ENCODE peak calls at places on chromosomes 6 and 20, in nine cellular contexts. One of them, this sample, is unnamed.

GRCh38 chr6:27894839-27895762 is 17.1 kb downstream of the OR2B2 start:
- DNase-seq in endothelial cell: peak
- DNase-seq in memory B cell: peak
- DNase-seq in stimulated activated CD8-positive, alpha-beta memory T cell treated with anti-CD3 and anti-CD28 coated beads, Interleukin-7, amount 100 ng/mL, for 48 hours: no peak
- DNase-seq in iris pigment epithelial cell: peak
- DNase-seq in activated CD4-positive, alpha-beta T cell treated with anti-CD3 and anti-CD28 coated beads, Interleukin-2, amount 50 U/mL, for 24 hours: no peak
- DNase-seq in T-helper 17 cell: peak
- DNase-seq in GM20000: peak
- DNase-seq in stimulated activated CD4-positive, alpha-beta T cell treated with anti-CD3 and anti-CD28 coated beads, Interleukin-12 subunit alpha, Interleukin-12 subunit beta, amount 100 ng/mL, for 4 hours: peak
- DNase-seq in this sample: no peak

GRCh38 chr6:137056121-137056880 is 11.5 kb upstream of the IL20RA start:
- DNase-seq in endothelial cell: no peak
- DNase-seq in activated CD4-positive, alpha-beta T cell treated with anti-CD3 and anti-CD28 coated beads, Interleukin-2, amount 50 U/mL, for 24 hours: no peak
- DNase-seq in GM20000: no peak
- DNase-seq in stimulated activated CD4-positive, alpha-beta T cell treated with anti-CD3 and anti-CD28 coated beads, Interleukin-12 subunit alpha, Interleukin-12 subunit beta, amount 100 ng/mL, for 4 hours: no peak
- DNase-seq in stimulated activated CD8-positive, alpha-beta memory T cell treated with anti-CD3 and anti-CD28 coated beads, Interleukin-7, amount 100 ng/mL, for 48 hours: no peak
- DNase-seq in T-helper 17 cell: no peak
- DNase-seq in iris pigment epithelial cell: no peak
- DNase-seq in memory B cell: no peak
- DNase-seq in this sample: no peak

GRCh38 chr6:24359640-24360454 is 2.0 kb upstream of the DCDC2 start:
- DNase-seq in T-helper 17 cell: peak
- DNase-seq in stimulated activated CD4-positive, alpha-beta T cell treated with anti-CD3 and anti-CD28 coated beads, Interleukin-12 subunit alpha, Interleukin-12 subunit beta, amount 100 ng/mL, for 4 hours: peak
- DNase-seq in memory B cell: peak
- DNase-seq in activated CD4-positive, alpha-beta T cell treated with anti-CD3 and anti-CD28 coated beads, Interleukin-2, amount 50 U/mL, for 24 hours: peak
- DNase-seq in endothelial cell: peak
- DNase-seq in stimulated activated CD8-positive, alpha-beta memory T cell treated with anti-CD3 and anti-CD28 coated beads, Interleukin-7, amount 100 ng/mL, for 48 hours: peak
- DNase-seq in GM20000: peak
- DNase-seq in iris pigment epithelial cell: peak
- DNase-seq in this sample: peak

GRCh38 chr6:26538572-26538902 is 371 bp downstream of the HMGN4 start:
- DNase-seq in memory B cell: peak
- DNase-seq in iris pigment epithelial cell: no peak
- DNase-seq in activated CD4-positive, alpha-beta T cell treated with anti-CD3 and anti-CD28 coated beads, Interleukin-2, amount 50 U/mL, for 24 hours: no peak
- DNase-seq in T-helper 17 cell: no peak
- DNase-seq in GM20000: no peak
- DNase-seq in endothelial cell: no peak
- DNase-seq in stimulated activated CD4-positive, alpha-beta T cell treated with anti-CD3 and anti-CD28 coated beads, Interleukin-12 subunit alpha, Interleukin-12 subunit beta, amount 100 ng/mL, for 4 hours: no peak
- DNase-seq in stimulated activated CD8-positive, alpha-beta memory T cell treated with anti-CD3 and anti-CD28 coated beads, Interleukin-7, amount 100 ng/mL, for 48 hours: no peak
- DNase-seq in this sample: no peak

GRCh38 chr6:83463886-83464285 is 33.0 kb upstream of the ME1 start:
- DNase-seq in activated CD4-positive, alpha-beta T cell treated with anti-CD3 and anti-CD28 coated beads, Interleukin-2, amount 50 U/mL, for 24 hours: no peak
- DNase-seq in GM20000: no peak
- DNase-seq in iris pigment epithelial cell: peak
- DNase-seq in memory B cell: no peak
- DNase-seq in endothelial cell: no peak
- DNase-seq in stimulated activated CD4-positive, alpha-beta T cell treated with anti-CD3 and anti-CD28 coated beads, Interleukin-12 subunit alpha, Interleukin-12 subunit beta, amount 100 ng/mL, for 4 hours: no peak
- DNase-seq in stimulated activated CD8-positive, alpha-beta memory T cell treated with anti-CD3 and anti-CD28 coated beads, Interleukin-7, amount 100 ng/mL, for 48 hours: no peak
- DNase-seq in T-helper 17 cell: no peak
- DNase-seq in this sample: no peak

GRCh38 chr6:96249748-96250147 is 234.0 kb downstream of the FUT9 start:
- DNase-seq in GM20000: no peak
- DNase-seq in activated CD4-positive, alpha-beta T cell treated with anti-CD3 and anti-CD28 coated beads, Interleukin-2, amount 50 U/mL, for 24 hours: no peak
- DNase-seq in endothelial cell: no peak
- DNase-seq in iris pigment epithelial cell: no peak
- DNase-seq in stimulated activated CD4-positive, alpha-beta T cell treated with anti-CD3 and anti-CD28 coated beads, Interleukin-12 subunit alpha, Interleukin-12 subunit beta, amount 100 ng/mL, for 4 hours: no peak
- DNase-seq in memory B cell: no peak
- DNase-seq in T-helper 17 cell: no peak
- DNase-seq in stimulated activated CD8-positive, alpha-beta memory T cell treated with anti-CD3 and anti-CD28 coated beads, Interleukin-7, amount 100 ng/mL, for 48 hours: no peak
- DNase-seq in this sample: no peak

GRCh38 chr6:53461041-53461656 is 83.8 kb downstream of the GCLC start:
- DNase-seq in endothelial cell: no peak
- DNase-seq in memory B cell: no peak
- DNase-seq in GM20000: peak
- DNase-seq in activated CD4-positive, alpha-beta T cell treated with anti-CD3 and anti-CD28 coated beads, Interleukin-2, amount 50 U/mL, for 24 hours: no peak
- DNase-seq in stimulated activated CD8-positive, alpha-beta memory T cell treated with anti-CD3 and anti-CD28 coated beads, Interleukin-7, amount 100 ng/mL, for 48 hours: no peak
- DNase-seq in T-helper 17 cell: no peak
- DNase-seq in stimulated activated CD4-positive, alpha-beta T cell treated with anti-CD3 and anti-CD28 coated beads, Interleukin-12 subunit alpha, Interleukin-12 subunit beta, amount 100 ng/mL, for 4 hours: no peak
- DNase-seq in iris pigment epithelial cell: no peak
- DNase-seq in this sample: no peak

GRCh38 chr6:31203345-31203979 is 33.0 kb upstream of the POU5F1 start:
- DNase-seq in activated CD4-positive, alpha-beta T cell treated with anti-CD3 and anti-CD28 coated beads, Interleukin-2, amount 50 U/mL, for 24 hours: no peak
- DNase-seq in stimulated activated CD4-positive, alpha-beta T cell treated with anti-CD3 and anti-CD28 coated beads, Interleukin-12 subunit alpha, Interleukin-12 subunit beta, amount 100 ng/mL, for 4 hours: peak
- DNase-seq in GM20000: no peak
- DNase-seq in iris pigment epithelial cell: peak
- DNase-seq in memory B cell: peak
- DNase-seq in stimulated activated CD8-positive, alpha-beta memory T cell treated with anti-CD3 and anti-CD28 coated beads, Interleukin-7, amount 100 ng/mL, for 48 hours: peak
- DNase-seq in endothelial cell: no peak
- DNase-seq in T-helper 17 cell: no peak
- DNase-seq in this sample: no peak

GRCh38 chr20:25277941-25278521 is 30.1 kb downstream of the PYGB start:
- DNase-seq in iris pigment epithelial cell: no peak
- DNase-seq in endothelial cell: no peak
- DNase-seq in stimulated activated CD4-positive, alpha-beta T cell treated with anti-CD3 and anti-CD28 coated beads, Interleukin-12 subunit alpha, Interleukin-12 subunit beta, amount 100 ng/mL, for 4 hours: no peak
- DNase-seq in GM20000: no peak
- DNase-seq in stimulated activated CD8-positive, alpha-beta memory T cell treated with anti-CD3 and anti-CD28 coated beads, Interleukin-7, amount 100 ng/mL, for 48 hours: no peak
- DNase-seq in memory B cell: no peak
- DNase-seq in T-helper 17 cell: no peak
- DNase-seq in activated CD4-positive, alpha-beta T cell treated with anti-CD3 and anti-CD28 coated beads, Interleukin-2, amount 50 U/mL, for 24 hours: no peak
- DNase-seq in this sample: no peak

GRCh38 chr20:37081717-37082289 is 14.0 kb downstream of the RBL1 start:
- DNase-seq in stimulated activated CD8-positive, alpha-beta memory T cell treated with anti-CD3 and anti-CD28 coated beads, Interleukin-7, amount 100 ng/mL, for 48 hours: no peak
- DNase-seq in activated CD4-positive, alpha-beta T cell treated with anti-CD3 and anti-CD28 coated beads, Interleukin-2, amount 50 U/mL, for 24 hours: no peak
- DNase-seq in iris pigment epithelial cell: peak
- DNase-seq in stimulated activated CD4-positive, alpha-beta T cell treated with anti-CD3 and anti-CD28 coated beads, Interleukin-12 subunit alpha, Interleukin-12 subunit beta, amount 100 ng/mL, for 4 hours: peak
- DNase-seq in memory B cell: no peak
- DNase-seq in T-helper 17 cell: peak
- DNase-seq in endothelial cell: peak
- DNase-seq in GM20000: no peak
- DNase-seq in this sample: peak

GRCh38 chr6:32432050-32432450 is 7.6 kb upstream of the HLA-DRA start:
- DNase-seq in activated CD4-positive, alpha-beta T cell treated with anti-CD3 and anti-CD28 coated beads, Interleukin-2, amount 50 U/mL, for 24 hours: no peak
- DNase-seq in iris pigment epithelial cell: peak
- DNase-seq in stimulated activated CD8-positive, alpha-beta memory T cell treated with anti-CD3 and anti-CD28 coated beads, Interleukin-7, amount 100 ng/mL, for 48 hours: no peak
- DNase-seq in memory B cell: no peak
- DNase-seq in GM20000: peak
- DNase-seq in endothelial cell: no peak
- DNase-seq in T-helper 17 cell: no peak
- DNase-seq in stimulated activated CD4-positive, alpha-beta T cell treated with anti-CD3 and anti-CD28 coated beads, Interleukin-12 subunit alpha, Interleukin-12 subunit beta, amount 100 ng/mL, for 4 hours: no peak
- DNase-seq in this sample: no peak

GRCh38 chr20:13784271-13784892 is 337 bp downstream of the ESF1 start:
- DNase-seq in memory B cell: no peak
- DNase-seq in iris pigment epithelial cell: no peak
- DNase-seq in endothelial cell: peak
- DNase-seq in stimulated activated CD4-positive, alpha-beta T cell treated with anti-CD3 and anti-CD28 coated beads, Interleukin-12 subunit alpha, Interleukin-12 subunit beta, amount 100 ng/mL, for 4 hours: no peak
- DNase-seq in stimulated activated CD8-positive, alpha-beta memory T cell treated with anti-CD3 and anti-CD28 coated beads, Interleukin-7, amount 100 ng/mL, for 48 hours: no peak
- DNase-seq in activated CD4-positive, alpha-beta T cell treated with anti-CD3 and anti-CD28 coated beads, Interleukin-2, amount 50 U/mL, for 24 hours: no peak
- DNase-seq in GM20000: no peak
- DNase-seq in T-helper 17 cell: no peak
- DNase-seq in this sample: no peak

GRCh38 chr6:86856937-86857563 is 80.3 kb upstream of the HTR1E start:
- DNase-seq in iris pigment epithelial cell: peak
- DNase-seq in stimulated activated CD4-positive, alpha-beta T cell treated with anti-CD3 and anti-CD28 coated beads, Interleukin-12 subunit alpha, Interleukin-12 subunit beta, amount 100 ng/mL, for 4 hours: no peak
- DNase-seq in GM20000: peak
- DNase-seq in activated CD4-positive, alpha-beta T cell treated with anti-CD3 and anti-CD28 coated beads, Interleukin-2, amount 50 U/mL, for 24 hours: no peak
- DNase-seq in endothelial cell: peak
- DNase-seq in stimulated activated CD8-positive, alpha-beta memory T cell treated with anti-CD3 and anti-CD28 coated beads, Interleukin-7, amount 100 ng/mL, for 48 hours: peak
- DNase-seq in memory B cell: peak
- DNase-seq in T-helper 17 cell: no peak
- DNase-seq in this sample: no peak

GRCh38 chr20:23397961-23398360 is 23.3 kb downstream of the NAPB start:
- DNase-seq in memory B cell: no peak
- DNase-seq in GM20000: no peak
- DNase-seq in T-helper 17 cell: no peak
- DNase-seq in iris pigment epithelial cell: peak
- DNase-seq in stimulated activated CD4-positive, alpha-beta T cell treated with anti-CD3 and anti-CD28 coated beads, Interleukin-12 subunit alpha, Interleukin-12 subunit beta, amount 100 ng/mL, for 4 hours: no peak
- DNase-seq in stimulated activated CD8-positive, alpha-beta memory T cell treated with anti-CD3 and anti-CD28 coated beads, Interleukin-7, amount 100 ng/mL, for 48 hours: no peak
- DNase-seq in endothelial cell: no peak
- DNase-seq in activated CD4-positive, alpha-beta T cell treated with anti-CD3 and anti-CD28 coated beads, Interleukin-2, amount 50 U/mL, for 24 hours: no peak
- DNase-seq in this sample: no peak

GRCh38 chr20:41393705-41394066 is 27.1 kb upstream of the EMILIN3 start:
- DNase-seq in stimulated activated CD8-positive, alpha-beta memory T cell treated with anti-CD3 and anti-CD28 coated beads, Interleukin-7, amount 100 ng/mL, for 48 hours: no peak
- DNase-seq in T-helper 17 cell: no peak
- DNase-seq in memory B cell: no peak
- DNase-seq in endothelial cell: no peak
- DNase-seq in stimulated activated CD4-positive, alpha-beta T cell treated with anti-CD3 and anti-CD28 coated beads, Interleukin-12 subunit alpha, Interleukin-12 subunit beta, amount 100 ng/mL, for 4 hours: no peak
- DNase-seq in GM20000: no peak
- DNase-seq in iris pigment epithelial cell: no peak
- DNase-seq in activated CD4-positive, alpha-beta T cell treated with anti-CD3 and anti-CD28 coated beads, Interleukin-2, amount 50 U/mL, for 24 hours: no peak
- DNase-seq in this sample: no peak

GRCh38 chr20:11492391-11492790 is 425.3 kb upstream of the BTBD3 start:
- DNase-seq in GM20000: no peak
- DNase-seq in T-helper 17 cell: no peak
- DNase-seq in stimulated activated CD8-positive, alpha-beta memory T cell treated with anti-CD3 and anti-CD28 coated beads, Interleukin-7, amount 100 ng/mL, for 48 hours: no peak
- DNase-seq in stimulated activated CD4-positive, alpha-beta T cell treated with anti-CD3 and anti-CD28 coated beads, Interleukin-12 subunit alpha, Interleukin-12 subunit beta, amount 100 ng/mL, for 4 hours: no peak
- DNase-seq in iris pigment epithelial cell: no peak
- DNase-seq in endothelial cell: no peak
- DNase-seq in memory B cell: no peak
- DNase-seq in activated CD4-positive, alpha-beta T cell treated with anti-CD3 and anti-CD28 coated beads, Interleukin-2, amount 50 U/mL, for 24 hours: no peak
- DNase-seq in this sample: no peak

GRCh38 chr6:81937296-81937937 is 184.9 kb upstream of the TENT5A start:
- DNase-seq in endothelial cell: no peak
- DNase-seq in stimulated activated CD4-positive, alpha-beta T cell treated with anti-CD3 and anti-CD28 coated beads, Interleukin-12 subunit alpha, Interleukin-12 subunit beta, amount 100 ng/mL, for 4 hours: no peak
- DNase-seq in GM20000: no peak
- DNase-seq in activated CD4-positive, alpha-beta T cell treated with anti-CD3 and anti-CD28 coated beads, Interleukin-2, amount 50 U/mL, for 24 hours: no peak
- DNase-seq in memory B cell: no peak
- DNase-seq in T-helper 17 cell: no peak
- DNase-seq in iris pigment epithelial cell: peak
- DNase-seq in stimulated activated CD8-positive, alpha-beta memory T cell treated with anti-CD3 and anti-CD28 coated beads, Interleukin-7, amount 100 ng/mL, for 48 hours: no peak
- DNase-seq in this sample: no peak

GRCh38 chr6:43669922-43670622 is 17.5 kb downstream of the MRPS18A start:
- DNase-seq in T-helper 17 cell: no peak
- DNase-seq in iris pigment epithelial cell: no peak
- DNase-seq in stimulated activated CD8-positive, alpha-beta memory T cell treated with anti-CD3 and anti-CD28 coated beads, Interleukin-7, amount 100 ng/mL, for 48 hours: peak
- DNase-seq in GM20000: peak
- DNase-seq in memory B cell: no peak
- DNase-seq in endothelial cell: no peak
- DNase-seq in stimulated activated CD4-positive, alpha-beta T cell treated with anti-CD3 and anti-CD28 coated beads, Interleukin-12 subunit alpha, Interleukin-12 subunit beta, amount 100 ng/mL, for 4 hours: no peak
- DNase-seq in activated CD4-positive, alpha-beta T cell treated with anti-CD3 and anti-CD28 coated beads, Interleukin-2, amount 50 U/mL, for 24 hours: no peak
- DNase-seq in this sample: no peak

GRCh38 chr6:23036401-23036983 is 467.1 kb downstream of the HDGFL1 start:
- DNase-seq in activated CD4-positive, alpha-beta T cell treated with anti-CD3 and anti-CD28 coated beads, Interleukin-2, amount 50 U/mL, for 24 hours: no peak
- DNase-seq in stimulated activated CD8-positive, alpha-beta memory T cell treated with anti-CD3 and anti-CD28 coated beads, Interleukin-7, amount 100 ng/mL, for 48 hours: no peak
- DNase-seq in memory B cell: no peak
- DNase-seq in T-helper 17 cell: no peak
- DNase-seq in stimulated activated CD4-positive, alpha-beta T cell treated with anti-CD3 and anti-CD28 coated beads, Interleukin-12 subunit alpha, Interleukin-12 subunit beta, amount 100 ng/mL, for 4 hours: no peak
- DNase-seq in GM20000: no peak
- DNase-seq in endothelial cell: no peak
- DNase-seq in iris pigment epithelial cell: peak
- DNase-seq in this sample: no peak

GRCh38 chr6:169502445-169502844 is 199.4 kb downstream of the WDR27 start:
- DNase-seq in T-helper 17 cell: no peak
- DNase-seq in endothelial cell: no peak
- DNase-seq in GM20000: no peak
- DNase-seq in memory B cell: no peak
- DNase-seq in stimulated activated CD4-positive, alpha-beta T cell treated with anti-CD3 and anti-CD28 coated beads, Interleukin-12 subunit alpha, Interleukin-12 subunit beta, amount 100 ng/mL, for 4 hours: no peak
- DNase-seq in iris pigment epithelial cell: no peak
- DNase-seq in activated CD4-positive, alpha-beta T cell treated with anti-CD3 and anti-CD28 coated beads, Interleukin-2, amount 50 U/mL, for 24 hours: no peak
- DNase-seq in stimulated activated CD8-positive, alpha-beta memory T cell treated with anti-CD3 and anti-CD28 coated beads, Interleukin-7, amount 100 ng/mL, for 48 hours: no peak
- DNase-seq in this sample: no peak

GRCh38 chr6:34534146-34534545 is 22.0 kb downstream of the SPDEF start:
- DNase-seq in stimulated activated CD8-positive, alpha-beta memory T cell treated with anti-CD3 and anti-CD28 coated beads, Interleukin-7, amount 100 ng/mL, for 48 hours: no peak
- DNase-seq in endothelial cell: no peak
- DNase-seq in iris pigment epithelial cell: no peak
- DNase-seq in T-helper 17 cell: no peak
- DNase-seq in GM20000: no peak
- DNase-seq in stimulated activated CD4-positive, alpha-beta T cell treated with anti-CD3 and anti-CD28 coated beads, Interleukin-12 subunit alpha, Interleukin-12 subunit beta, amount 100 ng/mL, for 4 hours: no peak
- DNase-seq in activated CD4-positive, alpha-beta T cell treated with anti-CD3 and anti-CD28 coated beads, Interleukin-2, amount 50 U/mL, for 24 hours: no peak
- DNase-seq in memory B cell: no peak
- DNase-seq in this sample: no peak

GRCh38 chr6:107624541-107624940 is 134.6 kb downstream of the SOBP start:
- DNase-seq in T-helper 17 cell: no peak
- DNase-seq in stimulated activated CD8-positive, alpha-beta memory T cell treated with anti-CD3 and anti-CD28 coated beads, Interleukin-7, amount 100 ng/mL, for 48 hours: no peak
- DNase-seq in endothelial cell: no peak
- DNase-seq in iris pigment epithelial cell: peak
- DNase-seq in memory B cell: no peak
- DNase-seq in GM20000: no peak
- DNase-seq in activated CD4-positive, alpha-beta T cell treated with anti-CD3 and anti-CD28 coated beads, Interleukin-2, amount 50 U/mL, for 24 hours: no peak
- DNase-seq in stimulated activated CD4-positive, alpha-beta T cell treated with anti-CD3 and anti-CD28 coated beads, Interleukin-12 subunit alpha, Interleukin-12 subunit beta, amount 100 ng/mL, for 4 hours: no peak
- DNase-seq in this sample: no peak